ENCODE peak calls at places on chromosomes 4 and X, in four cellular contexts. Z is Caco-2, F is fibroblast of lung, H is nephron progenitor cell. R is an unnamed sample.

GRCh38 chr4:185778307-185778706 is 33.7 kb downstream of the SORBS2 start:
- DNase-seq in Z (no peak), F (no peak), H (no peak), R (no peak)

GRCh38 chr4:173191623-173192041 is 23.0 kb downstream of the GALNT7 start:
- DNase-seq in Z (no peak), F (peak), H (no peak), R (peak)

GRCh38 chrX:115402299-115402698 is 112.8 kb downstream of the LUZP4 start:
- DNase-seq in Z (peak), F (no peak), H (no peak), R (no peak)

GRCh38 chr4:158179465-158179864 is 6.6 kb upstream of the GASK1B start:
- DNase-seq in Z (no peak), F (no peak), H (no peak), R (no peak)

GRCh38 chr4:18798123-18798522 is 776.6 kb upstream of the LCORL start:
- DNase-seq in Z (no peak), F (no peak), H (no peak), R (no peak)

GRCh38 chr4:165678236-165678960 is 194.6 kb upstream of the TLL1 start:
- DNase-seq in Z (no peak), F (no peak), H (no peak), R (no peak)

GRCh38 chr4:173301518-173302201 is 32.5 kb downstream of the HMGB2 start:
- DNase-seq in Z (no peak), F (peak), H (no peak), R (peak)

GRCh38 chr4:36174570-36174969 is 69.7 kb downstream of the ARAP2 start:
- DNase-seq in Z (no peak), F (no peak), H (no peak), R (no peak)

GRCh38 chr4:75598390-75598789 is 31.9 kb downstream of the CDKL2 start:
- DNase-seq in Z (no peak), F (peak), H (no peak), R (peak)

GRCh38 chr4:158811704-158812103 is 42.9 kb downstream of the FNIP2 start:
- DNase-seq in Z (no peak), F (no peak), H (no peak), R (no peak)

GRCh38 chr4:70877539-70877938 is 24.6 kb upstream of the MOB1B start:
- DNase-seq in Z (no peak), F (no peak), H (no peak), R (no peak)

GRCh38 chr4:42716996-42717395 is 60.1 kb upstream of the ATP8A1 start:
- DNase-seq in Z (no peak), F (no peak), H (no peak), R (no peak)

GRCh38 chr4:143287571-143287923 is 49.1 kb upstream of the GAB1 start:
- DNase-seq in Z (no peak), F (no peak), H (no peak), R (no peak)

DNA sequence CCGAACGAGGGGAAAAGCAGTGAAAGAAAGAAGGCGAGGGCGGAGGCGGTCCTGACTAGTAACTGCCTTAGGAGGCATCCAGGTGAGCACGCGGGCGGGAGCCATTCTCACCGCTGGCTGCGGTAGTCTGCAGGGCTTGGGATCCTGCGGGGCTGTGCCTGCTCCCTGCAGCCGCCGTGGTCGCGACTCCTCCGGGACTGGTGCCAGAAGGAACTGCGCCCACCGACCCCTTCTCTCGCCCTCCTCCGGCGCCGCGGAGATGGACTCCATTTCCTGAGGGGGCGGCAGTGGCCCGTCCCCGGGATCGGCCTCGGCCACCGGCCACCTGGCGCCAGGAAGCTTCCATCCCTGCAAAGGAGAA is 545 bp downstream of the NFXL1 start:
- DNase-seq in Z (peak), F (peak), H (peak), R (no peak)
- TF ChIP-seq CTCF in Z (no peak), F (no peak), H (no peak), R (no peak)

GRCh38 chrX:100445593-100445992 is 35.5 kb upstream of the PCDH19 start:
- DNase-seq in Z (no peak), F (no peak), H (no peak), R (no peak)
- TF ChIP-seq CTCF in Z (no peak), F (no peak), H (no peak), R (no peak)

GRCh38 chr4:128308986-128309385 is 21.4 kb upstream of the PGRMC2 start:
- DNase-seq in Z (no peak), F (no peak), H (no peak), R (no peak)

GRCh38 chr4:128309585-128309984 is 22.0 kb upstream of the PGRMC2 start:
- DNase-seq in Z (no peak), F (no peak), H (no peak), R (no peak)

GRCh38 chr4:128306992-128307581 is 19.5 kb upstream of the PGRMC2 start:
- DNase-seq in Z (no peak), F (no peak), H (no peak), R (no peak)

GRCh38 chr4:128311659-128312392 is 24.2 kb upstream of the PGRMC2 start:
- DNase-seq in Z (no peak), F (no peak), H (no peak), R (no peak)

DNA sequence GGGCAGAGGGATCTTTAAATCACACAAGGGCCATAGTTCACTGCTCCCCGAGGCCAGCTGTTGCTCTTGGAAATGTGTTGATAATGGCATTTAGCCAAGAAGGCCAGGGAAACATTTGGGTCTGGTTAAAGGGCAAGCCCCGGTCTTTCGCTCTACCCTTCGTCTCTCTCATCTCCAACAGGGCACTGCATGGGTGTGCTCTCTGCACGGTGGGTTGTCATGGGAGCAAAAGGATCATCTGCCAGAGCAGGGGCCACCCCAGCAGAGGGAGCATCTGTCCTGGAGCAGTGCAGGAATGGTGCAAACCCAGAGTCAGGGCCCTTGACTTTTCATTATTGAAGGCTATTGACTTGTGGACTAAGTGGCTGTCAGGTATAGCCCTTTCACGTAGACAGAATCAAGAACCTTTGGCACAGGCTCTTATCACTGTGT is 22.7 kb upstream of the PGRMC2 start:
- DNase-seq in Z (peak), F (no peak), H (no peak), R (no peak)
- TF ChIP-seq CTCF in Z (peak), F (peak), H (no peak), R (peak)

DNA sequence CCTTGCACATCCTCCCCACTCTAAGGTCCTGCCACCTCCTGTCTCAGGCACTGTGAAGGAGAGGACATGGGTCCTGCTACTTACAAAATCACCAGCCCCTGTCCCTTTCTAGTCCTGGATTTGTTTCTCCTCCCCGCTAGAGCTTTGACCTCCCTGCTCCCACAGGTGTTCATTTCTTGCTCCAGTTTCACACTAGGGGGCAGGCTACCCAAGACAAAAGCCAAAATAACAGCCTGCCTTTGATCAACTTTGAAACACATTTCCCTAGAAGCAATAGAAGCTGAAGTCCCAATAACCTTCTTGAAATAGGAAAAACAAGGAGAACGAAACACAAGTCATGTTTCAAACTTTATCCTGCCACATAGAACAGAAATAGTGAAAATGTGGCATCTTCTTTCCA is 164.4 kb downstream of the QDPR start:
- DNase-seq in Z (no peak), F (peak), H (peak), R (peak)
- TF ChIP-seq CTCF in Z (peak), F (peak), H (peak), R (peak)

DNA sequence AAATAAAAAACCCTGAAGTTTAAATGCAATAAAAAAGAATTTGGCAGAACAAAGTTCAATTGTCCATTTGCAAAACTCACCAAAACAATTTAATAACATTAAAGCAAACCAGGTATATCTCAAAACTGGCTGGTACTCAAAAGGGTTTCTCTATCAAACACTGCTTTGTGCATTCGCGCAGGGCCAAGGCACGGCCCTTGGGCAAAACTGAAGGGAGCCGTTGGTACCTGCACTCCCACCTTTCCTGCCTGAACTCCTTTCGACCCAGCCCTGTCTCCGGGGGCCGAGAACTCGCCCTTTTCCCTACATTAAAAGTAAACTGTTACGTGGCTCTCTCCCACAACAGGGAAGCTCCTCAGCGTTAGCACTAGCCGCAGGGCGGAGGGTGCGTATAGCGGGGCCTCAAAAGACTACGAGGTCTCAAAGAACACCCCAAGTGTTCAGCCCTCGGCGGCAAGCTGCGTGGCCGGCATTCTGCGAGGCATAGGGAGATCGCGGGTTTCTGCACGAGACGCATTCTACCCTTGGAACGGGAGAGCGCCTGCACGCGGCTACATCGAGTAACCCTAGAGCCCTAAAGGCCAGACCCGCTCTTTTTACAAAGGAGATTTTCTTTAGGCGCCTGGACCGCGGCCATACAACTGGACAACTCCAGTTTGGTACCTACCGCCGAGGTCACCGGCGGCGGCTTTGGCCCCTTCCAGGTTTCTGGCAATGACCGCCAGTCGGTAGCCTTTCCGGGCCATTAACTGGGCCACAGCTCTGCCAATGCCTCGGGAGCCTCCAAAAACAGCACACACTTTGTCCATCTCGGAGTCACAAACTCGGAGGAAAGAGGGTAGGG is 552 bp downstream of the CBR4 start:
- DNase-seq in Z (peak), F (peak), H (peak), R (peak)
- TF ChIP-seq CTCF in Z (peak), F (peak), H (no peak), R (peak)

DNA sequence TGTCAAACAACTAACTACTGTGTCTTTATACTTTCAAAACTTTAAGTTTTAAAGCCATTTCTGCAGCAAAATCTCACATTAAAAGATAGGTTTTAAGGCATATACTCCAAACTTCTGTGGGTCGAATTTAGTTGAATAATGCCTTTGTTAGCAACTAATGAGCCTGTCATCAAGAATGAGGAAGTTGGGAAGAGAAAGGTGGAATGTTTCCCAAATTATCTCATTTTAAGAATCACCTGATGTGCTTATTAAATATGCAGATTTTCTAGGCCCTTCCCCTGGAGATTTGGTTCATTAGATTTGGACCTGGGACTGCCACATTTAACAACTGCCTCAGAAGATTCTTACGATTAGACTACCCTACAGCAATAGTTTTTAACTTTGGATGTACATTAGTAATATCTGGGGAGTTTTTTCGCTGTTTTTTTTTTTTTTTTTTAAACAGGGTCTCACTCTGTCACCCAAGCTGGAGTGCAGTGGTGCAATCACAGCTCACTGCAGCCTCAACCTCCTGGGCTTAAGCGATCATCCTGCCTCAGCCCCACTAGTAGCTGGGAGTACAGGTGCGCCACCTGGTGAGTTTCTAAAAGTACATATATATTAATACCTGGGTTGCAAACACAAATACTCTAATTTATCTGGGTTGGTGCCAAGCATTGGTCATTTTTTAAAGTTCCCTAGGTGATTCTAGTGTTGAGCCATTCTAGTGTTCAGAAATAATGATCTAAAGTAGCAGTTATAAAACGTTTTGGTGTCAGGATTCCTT is 16.1 kb upstream of the TASL start:
- DNase-seq in Z (peak), F (no peak), H (no peak), R (no peak)
- TF ChIP-seq CTCF in Z (no peak), F (no peak), H (no peak), R (no peak)

DNA sequence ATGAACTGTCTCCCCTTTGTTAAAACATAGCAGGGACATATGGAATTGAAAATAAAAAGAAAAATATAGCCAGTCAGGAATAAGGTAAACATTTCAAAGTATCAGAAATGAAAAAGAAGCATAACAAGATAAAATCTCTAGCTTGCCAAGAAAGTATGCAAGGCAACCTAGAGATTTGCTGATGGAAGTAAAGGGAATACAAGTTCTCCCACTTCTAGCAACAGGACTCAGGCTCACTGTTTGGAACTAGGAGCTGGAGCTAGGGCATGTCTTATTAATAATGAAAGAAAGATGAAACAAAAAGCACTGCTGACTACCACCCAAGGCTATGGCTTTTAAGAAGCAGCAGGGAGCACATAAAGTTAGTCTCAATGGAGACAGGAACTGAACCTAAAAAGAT is 18.2 kb downstream of the ANKRD50 start:
- DNase-seq in Z (no peak), F (no peak), H (no peak), R (no peak)
- TF ChIP-seq CTCF in Z (no peak), F (no peak), H (no peak), R (no peak)

GRCh38 chrX:152912121-152912520 is 14.3 kb downstream of the ZNF185 start:
- DNase-seq in Z (no peak), F (no peak), H (no peak), R (no peak)
- TF ChIP-seq CTCF in Z (peak), F (no peak), H (no peak), R (no peak)

DNA sequence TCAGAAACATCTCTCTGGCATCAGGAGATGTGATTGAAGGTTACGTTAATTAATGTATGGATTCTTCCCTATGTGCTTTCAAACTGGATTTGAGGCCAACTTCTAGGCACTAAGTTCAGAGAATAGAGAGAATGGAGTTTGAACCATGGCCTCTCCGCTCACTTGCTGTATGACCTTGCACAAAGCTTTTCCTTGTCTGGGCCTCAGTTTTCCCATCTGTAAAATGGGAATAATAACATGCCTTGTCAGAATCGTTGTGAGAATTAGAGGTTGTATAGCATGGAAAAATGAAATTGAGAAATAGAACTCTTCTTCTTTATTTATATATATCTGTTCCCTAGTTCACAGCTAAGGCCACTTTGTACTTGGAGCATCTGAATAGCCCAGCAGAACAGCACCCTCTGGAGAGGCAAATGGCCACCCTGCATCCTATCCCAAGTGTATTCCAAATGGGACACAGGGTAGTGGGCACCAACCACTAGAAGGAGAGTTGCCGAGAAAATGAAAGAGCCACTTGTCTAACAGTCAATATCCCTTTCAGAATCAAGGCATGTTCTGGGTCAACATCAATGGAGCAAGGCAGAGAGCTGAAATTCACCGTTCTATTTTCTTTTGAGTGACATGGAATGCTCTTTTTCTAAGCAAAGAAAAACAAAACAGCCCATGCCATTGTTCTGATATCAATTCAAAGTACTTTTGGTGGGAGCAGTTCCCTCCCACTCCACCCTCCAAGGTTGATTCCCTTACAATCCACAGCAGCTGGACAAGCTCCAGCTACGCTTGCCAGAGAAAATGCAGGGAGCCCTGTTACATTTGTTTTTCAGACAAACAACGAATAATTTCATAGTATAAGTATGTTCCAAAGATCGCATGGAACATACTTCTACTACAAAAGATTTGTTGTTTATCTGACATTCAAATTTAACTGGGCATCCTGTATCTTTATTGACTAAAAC is 23.3 kb upstream of the MTM1 start:
- DNase-seq in Z (no peak), F (no peak), H (no peak), R (no peak)
- TF ChIP-seq CTCF in Z (no peak), F (no peak), H (no peak), R (no peak)

R was measured in HFFc6.